ENCODE peak calls at places on chromosomes 3 and 15, in four cellular contexts. One of them, this sample, is unnamed.

GRCh38 chr3:186418601-186419238 is 56.7 kb upstream of the DGKG start:
- DNase-seq in K562: no peak
- DNase-seq in IMR-90: no peak
- DNase-seq in GM12878: no peak
- DNase-seq in this sample: peak

GRCh38 chr15:74403981-74404563 is 29.7 kb downstream of the SEMA7A start:
- DNase-seq in K562: no peak
- DNase-seq in GM12878: peak
- DNase-seq in IMR-90: no peak
- DNase-seq in this sample: no peak

GRCh38 chr3:75272708-75273107 is 391.4 kb upstream of the FRG2C start:
- DNase-seq in K562: no peak
- DNase-seq in GM12878: no peak
- DNase-seq in IMR-90: peak
- DNase-seq in this sample: no peak

GRCh38 chr3:69033470-69033869 is 18.7 kb downstream of the TMF1 start:
- DNase-seq in GM12878: no peak
- DNase-seq in K562: no peak
- DNase-seq in IMR-90: peak
- DNase-seq in this sample: no peak

GRCh38 chr15:23690450-23690852 is 3.3 kb upstream of the NDN start:
- DNase-seq in IMR-90: peak
- DNase-seq in K562: no peak
- DNase-seq in GM12878: no peak
- DNase-seq in this sample: no peak

GRCh38 chr3:66047321-66048050 is 8.8 kb upstream of the MAGI1 start:
- DNase-seq in K562: no peak
- DNase-seq in GM12878: no peak
- DNase-seq in IMR-90: peak
- DNase-seq in this sample: no peak

GRCh38 chr3:23114479-23114878 is 88.6 kb upstream of the UBE2E2 start:
- DNase-seq in IMR-90: no peak
- DNase-seq in K562: no peak
- DNase-seq in GM12878: no peak
- DNase-seq in this sample: no peak

GRCh38 chr15:91465696-91466095 is 365.6 kb downstream of the SV2B start:
- DNase-seq in IMR-90: no peak
- DNase-seq in GM12878: no peak
- DNase-seq in K562: no peak
- DNase-seq in this sample: no peak

GRCh38 chr15:66653398-66653797 is 48.6 kb upstream of the SMAD6 start:
- DNase-seq in GM12878: no peak
- DNase-seq in IMR-90: no peak
- DNase-seq in K562: no peak
- DNase-seq in this sample: no peak

GRCh38 chr3:10628902-10629700 is 123.7 kb upstream of the ATP2B2 start:
- DNase-seq in K562: no peak
- DNase-seq in GM12878: no peak
- DNase-seq in IMR-90: no peak
- DNase-seq in this sample: no peak

GRCh38 chr3:481680-482079 is 285.1 kb downstream of the CHL1 start:
- DNase-seq in GM12878: no peak
- DNase-seq in IMR-90: no peak
- DNase-seq in K562: no peak
- DNase-seq in this sample: no peak

GRCh38 chr3:195249057-195249770 is 21.7 kb downstream of the XXYLT1 start:
- DNase-seq in GM12878: no peak
- DNase-seq in K562: no peak
- DNase-seq in IMR-90: no peak
- DNase-seq in this sample: peak

GRCh38 chr3:55091381-55092225 is 163.7 kb upstream of the LRTM1 start:
- DNase-seq in GM12878: no peak
- DNase-seq in IMR-90: peak
- DNase-seq in K562: no peak
- DNase-seq in this sample: no peak

GRCh38 chr15:85620321-85621044 is 174.2 kb downstream of the KLHL25 start:
- DNase-seq in K562: no peak
- DNase-seq in GM12878: no peak
- DNase-seq in IMR-90: peak
- DNase-seq in this sample: no peak

GRCh38 chr3:73453676-73454075 is 171.1 kb downstream of the PDZRN3 start:
- DNase-seq in IMR-90: peak
- DNase-seq in K562: no peak
- DNase-seq in GM12878: no peak
- DNase-seq in this sample: no peak

GRCh38 chr15:83205725-83206324 is 1.8 kb downstream of the HDGFL3 start:
- DNase-seq in GM12878: no peak
- DNase-seq in IMR-90: peak
- DNase-seq in K562: no peak
- DNase-seq in this sample: no peak

GRCh38 chr15:84947947-84948830 is 33.5 kb upstream of the PDE8A start:
- DNase-seq in K562: peak
- DNase-seq in GM12878: no peak
- DNase-seq in IMR-90: peak
- DNase-seq in this sample: no peak

GRCh38 chr15:95120595-95120994 is 889.2 kb downstream of the MCTP2 start:
- DNase-seq in K562: no peak
- DNase-seq in GM12878: no peak
- DNase-seq in IMR-90: no peak
- DNase-seq in this sample: no peak

GRCh38 chr15:95125803-95126202 is 894.4 kb downstream of the MCTP2 start:
- DNase-seq in GM12878: no peak
- DNase-seq in K562: no peak
- DNase-seq in IMR-90: no peak
- DNase-seq in this sample: no peak

GRCh38 chr15:95119041-95119440 is 887.7 kb downstream of the MCTP2 start:
- DNase-seq in K562: no peak
- DNase-seq in IMR-90: peak
- DNase-seq in GM12878: no peak
- DNase-seq in this sample: no peak

GRCh38 chr15:95121191-95121590 is 889.8 kb downstream of the MCTP2 start:
- DNase-seq in IMR-90: no peak
- DNase-seq in GM12878: no peak
- DNase-seq in K562: no peak
- DNase-seq in this sample: no peak
- TF ChIP-seq CHD1 in IMR-90: no peak
- TF ChIP-seq CHD1 in GM12878: no peak
- TF ChIP-seq CHD1 in K562: no peak
- TF ChIP-seq CHD1 in this sample: no peak

GRCh38 chr3:43998841-43999805 is 242.6 kb upstream of the TOPAZ1 start:
- DNase-seq in IMR-90: no peak
- DNase-seq in GM12878: no peak
- DNase-seq in K562: no peak
- DNase-seq in this sample: peak
- TF ChIP-seq CHD1 in IMR-90: no peak
- TF ChIP-seq CHD1 in GM12878: peak
- TF ChIP-seq CHD1 in K562: no peak
- TF ChIP-seq CHD1 in this sample: peak

GRCh38 chr3:84820906-84821305 is 137.9 kb upstream of the CADM2 start:
- DNase-seq in K562: no peak
- DNase-seq in IMR-90: no peak
- DNase-seq in GM12878: no peak
- DNase-seq in this sample: no peak

GRCh38 chr3:84825817-84826216 is 133.0 kb upstream of the CADM2 start:
- DNase-seq in GM12878: no peak
- DNase-seq in IMR-90: no peak
- DNase-seq in K562: no peak
- DNase-seq in this sample: no peak

GRCh38 chr3:84820126-84820525 is 138.7 kb upstream of the CADM2 start:
- DNase-seq in K562: no peak
- DNase-seq in GM12878: no peak
- DNase-seq in IMR-90: no peak
- DNase-seq in this sample: no peak
- TF ChIP-seq CHD1 in K562: no peak
- TF ChIP-seq CHD1 in GM12878: no peak
- TF ChIP-seq CHD1 in IMR-90: no peak
- TF ChIP-seq CHD1 in this sample: no peak

GRCh38 chr3:25367025-25367424 is 61.0 kb upstream of the RARB start:
- DNase-seq in IMR-90: no peak
- DNase-seq in K562: no peak
- DNase-seq in GM12878: no peak
- DNase-seq in this sample: no peak

GRCh38 chr3:25362118-25362517 is 65.9 kb upstream of the RARB start:
- DNase-seq in K562: no peak
- DNase-seq in GM12878: no peak
- DNase-seq in IMR-90: no peak
- DNase-seq in this sample: no peak

GRCh38 chr3:25365636-25366035 is 62.4 kb upstream of the RARB start:
- DNase-seq in IMR-90: no peak
- DNase-seq in GM12878: no peak
- DNase-seq in K562: no peak
- DNase-seq in this sample: no peak
- TF ChIP-seq CHD1 in IMR-90: no peak
- TF ChIP-seq CHD1 in GM12878: no peak
- TF ChIP-seq CHD1 in K562: no peak
- TF ChIP-seq CHD1 in this sample: no peak